ENCODE peak calls at places on chromosomes 7 and 10, in eight cellular contexts. N is activated gamma-delta T cell treated with anti-CD3 and anti-CD28 coated beads, Interleukin-2, amount 50 U/mL, for 16 hours; B is fibroblast of the conjunctiva; M is NCI-H1417; P is NCI-H1105; W is NCI-H187; O is GM12892; G is Panc1. K is an unnamed sample.

GRCh38 chr10:104403625-104404024 is 50.0 kb downstream of the CFAP58 start:
- DNase-seq in N (no peak), B (no peak), M (no peak), P (no peak), W (no peak), O (no peak), G (no peak), K (no peak)

GRCh38 chr7:99997545-99998137 is 17.8 kb upstream of the ZKSCAN1 start:
- DNase-seq in N (peak; percentile 63), B (no peak), M (no peak), P (no peak), W (no peak), O (peak; percentile 56), G (no peak), K (peak; percentile 22)

GRCh38 chr10:74164641-74165529 is 13.9 kb downstream of the ADK start:
- DNase-seq in N (no peak), B (no peak), M (no peak), P (no peak), W (no peak), O (no peak), G (no peak), K (no peak)

GRCh38 chr7:5532520-5533335 is 109.1 kb upstream of the TNRC18 start:
- DNase-seq in N (no peak), B (no peak), M (no peak), P (no peak), W (no peak), O (peak; percentile 89), G (no peak), K (no peak)

GRCh38 chr10:95253007-95253406 is 37.8 kb downstream of the PDLIM1 start:
- DNase-seq in N (no peak), B (no peak), M (no peak), P (no peak), W (no peak), O (no peak), G (no peak), K (no peak)

GRCh38 chr7:132118641-132119040 is 457.6 kb downstream of the PLXNA4 start:
- DNase-seq in N (no peak), B (no peak), M (no peak), P (no peak), W (no peak), O (no peak), G (no peak), K (no peak)

GRCh38 chr7:156962145-156962544 is 12.6 kb downstream of the NOM1 start:
- DNase-seq in N (no peak), B (no peak), M (no peak), P (no peak), W (no peak), O (no peak), G (no peak), K (no peak)

GRCh38 chr7:138801256-138801655 is 3.3 kb upstream of the ATP6V0A4 start:
- DNase-seq in N (no peak), B (no peak), M (no peak), P (no peak), W (no peak), O (no peak), G (no peak), K (no peak)

GRCh38 chr10:5506246-5506645 is 6.9 kb upstream of the CALML5 start:
- DNase-seq in N (no peak), B (no peak), M (no peak), P (no peak), W (no peak), O (no peak), G (no peak), K (no peak)

GRCh38 chr7:7434379-7434778 is 101.3 kb downstream of the COL28A1 start:
- DNase-seq in N (no peak), B (no peak), M (no peak), P (no peak), W (no peak), O (no peak), G (no peak), K (no peak)

GRCh38 chr10:114281006-114281405 is 42.0 kb downstream of the VWA2 start:
- DNase-seq in N (no peak), B (no peak), M (no peak), P (no peak), W (no peak), O (no peak), G (no peak), K (no peak)

GRCh38 chr10:15856328-15857000 is 3.8 kb downstream of the MINDY3 start:
- DNase-seq in N (no peak), B (no peak), M (no peak), P (no peak), W (no peak), O (no peak), G (no peak), K (no peak)

GRCh38 chr10:28434063-28434462 is 98.9 kb upstream of the WAC start:
- DNase-seq in N (no peak), B (no peak), M (no peak), P (no peak), W (no peak), O (no peak), G (no peak), K (no peak)

GRCh38 chr7:35513828-35514227 is 181.1 kb downstream of the HERPUD2 start:
- DNase-seq in N (no peak), B (no peak), M (no peak), P (no peak), W (no peak), O (no peak), G (no peak), K (no peak)

GRCh38 chr10:119455609-119456434 is 86.7 kb downstream of the RGS10 start:
- DNase-seq in N (no peak), B (no peak), M (no peak), P (no peak), W (no peak), O (no peak), G (no peak), K (no peak)

GRCh38 chr7:91940171-91940570 is 491 bp upstream of the AKAP9 start:
- DNase-seq in N (no peak), B (peak; percentile 10), M (peak; percentile 43), P (peak; percentile 43), W (no peak), O (no peak), G (no peak), K (no peak)

GRCh38 chr10:6912424-6912823 is 332.3 kb upstream of the PRKCQ start:
- DNase-seq in N (no peak), B (no peak), M (no peak), P (no peak), W (no peak), O (no peak), G (no peak), K (no peak)

GRCh38 chr10:42875792-42876191 is 93.2 kb downstream of the BMS1 start:
- DNase-seq in N (no peak), B (no peak), M (no peak), P (no peak), W (no peak), O (no peak), G (no peak), K (no peak)

GRCh38 chr10:124608093-124608721 is 136.0 kb downstream of the FAM53B start:
- DNase-seq in N (no peak), B (no peak), M (no peak), P (no peak), W (no peak), O (no peak), G (no peak), K (no peak)

GRCh38 chr10:89644691-89644966 is 413 bp downstream of the PANK1 start:
- DNase-seq in N (peak; percentile 1), B (no peak), M (peak; percentile 38), P (no peak), W (no peak), O (peak; percentile 42), G (no peak), K (no peak)

GRCh38 chr10:22631646-22632278 is 82.6 kb downstream of the PIP4K2A start:
- DNase-seq in N (no peak), B (no peak), M (no peak), P (no peak), W (no peak), O (no peak), G (no peak), K (peak; percentile 57)

GRCh38 chr7:133290676-133291332 is 37.9 kb downstream of the EXOC4 start:
- DNase-seq in N (no peak), B (no peak), M (no peak), P (no peak), W (no peak), O (no peak), G (no peak), K (no peak)

GRCh38 chr7:64581391-64581790 is 18.5 kb upstream of the ZNF680 start:
- DNase-seq in N (no peak), B (no peak), M (no peak), P (no peak), W (no peak), O (no peak), G (no peak), K (no peak)

GRCh38 chr10:79402951-79403350 is 42.5 kb downstream of the ZCCHC24 start:
- DNase-seq in N (no peak), B (no peak), M (no peak), P (no peak), W (no peak), O (no peak), G (no peak), K (no peak)

GRCh38 chr7:22255342-22255741 is 101.6 kb downstream of the RAPGEF5 start:
- DNase-seq in N (no peak), B (no peak), M (no peak), P (no peak), W (no peak), O (no peak), G (no peak), K (no peak)

GRCh38 chr10:127813290-127813689 is 76.3 kb downstream of the FOXI2 start:
- DNase-seq in N (no peak), B (no peak), M (no peak), P (no peak), W (no peak), O (no peak), G (no peak), K (no peak)

GRCh38 chr7:49174396-49174795 is 250.0 kb downstream of the CDC14C start:
- DNase-seq in N (no peak), B (no peak), M (no peak), P (no peak), W (no peak), O (no peak), G (peak; percentile 20), K (no peak)

GRCh38 chr10:110168601-110169481 is 38.6 kb upstream of the MXI1 start:
- DNase-seq in N (no peak), B (no peak), M (no peak), P (no peak), W (no peak), O (no peak), G (no peak), K (no peak)

GRCh38 chr7:39587393-39587792 is 21.2 kb downstream of the YAE1 start:
- DNase-seq in N (no peak), B (no peak), M (no peak), P (no peak), W (no peak), O (no peak), G (no peak), K (no peak)

GRCh38 chr10:63819753-63820347 is 298.6 kb downstream of the REEP3 start:
- DNase-seq in N (no peak), B (peak; percentile 55), M (peak; percentile 1), P (peak; percentile 29), W (no peak), O (no peak), G (peak; percentile 42), K (peak; percentile 32)

GRCh38 chr7:99268361-99268908 is 4.2 kb upstream of the MYH16 start:
- DNase-seq in N (no peak), B (no peak), M (no peak), P (no peak), W (no peak), O (no peak), G (no peak), K (no peak)

GRCh38 chr7:112990619-112991018 is 96.0 kb downstream of the GPR85 start:
- DNase-seq in N (no peak), B (no peak), M (no peak), P (no peak), W (no peak), O (no peak), G (no peak), K (no peak)

GRCh38 chr10:11150255-11150731 is 132.6 kb downstream of the CELF2 start:
- DNase-seq in N (no peak), B (no peak), M (no peak), P (no peak), W (no peak), O (no peak), G (no peak), K (no peak)